ENCODE peak calls at places on chromosomes 12 and 14, in seven cellular contexts. B is BE2C; A is transverse colon; P is lower lobe of right lung; K is tibial nerve; C is uterus; G is CD8-positive, alpha-beta T cell. L is an unnamed sample.

GRCh38 chr12:58671196-58671595 is 249.1 kb downstream of the LRIG3 start:
- DNase-seq in G (no peak), B (no peak), P (no peak), A (no peak), K (no peak), C (no peak), L (no peak)

GRCh38 chr14:103091041-103091882 is 3.3 kb upstream of the EXOC3L4 start:
- DNase-seq in G (peak; percentile 76), P (peak; percentile 79), K (no peak), A (peak; percentile 85), C (no peak), B (peak; percentile 81), L (no peak)

GRCh38 chr12:67698711-67699603 is 50.4 kb downstream of the DYRK2 start:
- DNase-seq in P (no peak), K (no peak), B (no peak), A (no peak), C (no peak), G (peak; percentile 57), L (no peak)

GRCh38 chr14:33986804-33987203 is 35.9 kb upstream of the EGLN3 start:
- DNase-seq in B (no peak), A (no peak), G (no peak), P (no peak), K (no peak), C (peak; percentile 39), L (peak; percentile 37)

GRCh38 chr14:23486116-23486515 is 16.6 kb downstream of the NGDN start:
- DNase-seq in C (no peak), G (no peak), B (no peak), A (no peak), K (no peak), P (no peak), L (no peak)

GRCh38 chr12:2925322-2925995 is 33.7 kb upstream of the TEAD4 start:
- DNase-seq in P (no peak), G (no peak), K (no peak), B (no peak), C (no peak), A (no peak), L (no peak)

GRCh38 chr14:24032727-24033418 is 18.9 kb upstream of the CARMIL3 start:
- DNase-seq in A (no peak), P (no peak), K (peak; percentile 78), G (no peak), B (no peak), C (peak; percentile 33), L (no peak)

GRCh38 chr14:105187935-105188524 is 6.9 kb upstream of the NUDT14 start:
- DNase-seq in K (no peak), P (peak; percentile 76), G (no peak), C (no peak), A (peak; percentile 56), B (no peak), L (no peak)

GRCh38 chr12:20443216-20443615 is 74.9 kb downstream of the PDE3A start:
- DNase-seq in C (no peak), B (no peak), K (no peak), G (no peak), P (no peak), A (no peak), L (no peak)

GRCh38 chr12:25254271-25254880 is 3.6 kb upstream of the KRAS start:
- DNase-seq in A (no peak), K (no peak), C (no peak), P (no peak), B (no peak), G (no peak), L (no peak)

GRCh38 chr12:121036810-121037326 is 2.2 kb downstream of the OASL start:
- DNase-seq in A (no peak), P (peak; percentile 8), K (no peak), B (no peak), G (no peak), C (no peak), L (no peak)

GRCh38 chr12:132414634-132415340 is 75.2 kb upstream of the FBRSL1 start:
- DNase-seq in P (peak; percentile 83), B (peak; percentile 91), A (peak; percentile 85), K (peak; percentile 66), C (peak; percentile 34), G (peak; percentile 70), L (peak; percentile 92)

DNA sequence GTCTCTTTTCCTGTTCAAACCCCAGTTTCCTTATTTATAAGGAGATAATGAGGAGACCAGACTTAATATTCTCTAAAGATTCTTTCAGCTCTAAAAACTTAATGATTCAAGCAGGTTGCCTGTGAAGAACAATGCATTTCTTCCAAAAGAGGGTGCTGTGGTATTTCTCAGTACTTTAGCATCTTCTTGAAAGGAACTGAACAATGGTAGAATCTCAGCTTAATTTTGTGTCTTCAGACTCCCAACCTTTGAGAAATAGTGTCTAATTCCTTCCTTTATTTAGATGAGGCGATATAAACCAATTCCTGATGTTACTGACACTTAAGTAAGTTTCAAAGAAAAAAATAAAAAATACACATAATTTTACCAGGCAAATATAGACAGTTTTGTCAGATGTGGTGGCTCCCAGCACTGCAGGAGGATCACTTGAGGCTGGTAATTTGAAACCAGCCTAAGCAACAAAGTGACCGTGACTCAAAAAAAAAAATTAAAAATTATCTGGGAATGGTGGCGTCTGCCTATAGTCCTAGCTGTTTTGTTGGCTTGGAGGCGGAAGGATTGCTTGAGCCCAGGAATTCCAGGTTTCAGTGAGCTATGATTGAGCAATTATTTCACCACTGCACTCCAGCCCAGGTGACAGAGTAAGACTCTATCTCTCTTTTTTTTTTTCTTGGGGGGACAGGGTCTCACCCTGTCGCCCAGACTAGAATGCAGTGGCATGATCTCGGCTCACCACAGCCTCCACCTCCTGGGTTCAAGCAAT is 76.9 kb upstream of the PSMA6 start:
- DNase-seq in C (no peak), B (no peak), P (no peak), G (no peak), A (no peak), K (peak; percentile 17), L (no peak)
- TF ChIP-seq CTCF in C (peak; percentile 64), B (peak; percentile 45), P (peak; percentile 55), G (no peak), A (peak; percentile 40), K (peak; percentile 41), L (peak; percentile 41)

GRCh38 chr12:57456145-57456700 is 1.1 kb downstream of the INHBE start:
- DNase-seq in K (no peak), C (no peak), P (no peak), G (peak; percentile 47), B (peak; percentile 70), A (no peak), L (peak; percentile 62)
- H3K4me3 ChIP-seq in K (no peak overlapping the region), C (no peak overlapping the region), P (no peak overlapping the region), G (no peak overlapping the region), B (peak overlapping the region; percentile 44), A (no peak overlapping the region), L (no peak overlapping the region)

GRCh38 chr12:117152793-117153775 is 37.2 kb downstream of the FBXO21 start:
- DNase-seq in P (no peak), G (no peak), C (no peak), K (no peak), A (no peak), B (no peak), L (no peak)

GRCh38 chr12:117155278-117156060 is 34.8 kb downstream of the FBXO21 start:
- DNase-seq in G (peak; percentile 68), A (peak; percentile 52), B (peak; percentile 64), K (no peak), C (no peak), P (peak; percentile 76), L (peak; percentile 94)

GRCh38 chr12:117147639-117148038 is 42.6 kb downstream of the FBXO21 start:
- DNase-seq in P (no peak), B (no peak), G (no peak), K (no peak), C (no peak), A (no peak), L (no peak)

GRCh38 chr12:117148642-117149041 is 41.6 kb downstream of the FBXO21 start:
- DNase-seq in C (no peak), B (no peak), P (no peak), G (no peak), K (no peak), A (no peak), L (no peak)

GRCh38 chr12:117151195-117152031 is 38.9 kb downstream of the FBXO21 start:
- DNase-seq in K (peak; percentile 78), P (peak; percentile 67), C (peak; percentile 62), A (no peak), B (peak; percentile 86), G (no peak), L (peak; percentile 73)
- H3K4me1 ChIP-seq in K (no peaks in the 10 kb centered on the region), P (no peaks in the 10 kb centered on the region), C (no peaks in the 10 kb centered on the region), A (no peaks in the 10 kb centered on the region), B (no peaks in the 10 kb centered on the region), G (peaks cover 5% of the 10 kb centered on the region), L (no peaks in the 10 kb centered on the region)

GRCh38 chr12:109861689-109862314 is 18.5 kb downstream of the GLTP start:
- DNase-seq in G (no peak), K (no peak), A (peak; percentile 33), P (no peak), B (no peak), C (no peak), L (no peak)

GRCh38 chr12:109860961-109861360 is 19.4 kb downstream of the GLTP start:
- DNase-seq in C (no peak), A (no peak), P (no peak), K (no peak), B (no peak), G (no peak), L (no peak)

GRCh38 chr12:109863961-109864712 is 16.2 kb downstream of the GLTP start:
- DNase-seq in A (peak; percentile 75), K (no peak), P (no peak), C (no peak), G (peak; percentile 15), B (no peak), L (peak; percentile 24)

GRCh38 chr12:109868182-109869051 is 11.9 kb downstream of the GLTP start:
- DNase-seq in K (no peak), C (no peak), P (no peak), G (no peak), A (no peak), B (no peak), L (no peak)

GRCh38 chr12:109864916-109865315 is 15.4 kb downstream of the GLTP start:
- DNase-seq in G (no peak), K (no peak), B (no peak), C (no peak), P (no peak), A (no peak), L (no peak)
- TF ChIP-seq CTCF in G (no peak), K (no peak), B (no peak), C (no peak), P (no peak), A (no peak), L (no peak)

GRCh38 chr14:77043984-77044485 is 15.5 kb upstream of the IRF2BPL start:
- DNase-seq in A (no peak), P (no peak), C (peak; percentile 47), K (no peak), B (no peak), G (no peak), L (no peak)
- H3K4me3 ChIP-seq in A (no peak overlapping the region), P (no peak overlapping the region), C (no peak overlapping the region), K (no peak overlapping the region), B (no peak overlapping the region), G (no peak overlapping the region), L (no peak overlapping the region)

GRCh38 chr14:61504841-61505340 is 183.5 kb downstream of the PRKCH start:
- DNase-seq in K (no peak), P (no peak), A (no peak), C (no peak), B (no peak), G (no peak), L (no peak)
- H3K4me1 ChIP-seq in K (no peaks in the 10 kb centered on the region), P (peaks cover 41% of the 10 kb centered on the region), A (peaks cover 20% of the 10 kb centered on the region), C (no peaks in the 10 kb centered on the region), B (peaks cover 13% of the 10 kb centered on the region), G (peaks cover 96% of the 10 kb centered on the region), L (no peaks in the 10 kb centered on the region)

L was measured in Caco-2.